ENCODE peak calls at places on chromosome 9, in six cellular contexts. S, M, C, L, D and P are unnamed samples.
A peak's percentile ranks its signal among the peaks of the same experiment; 100 is the strongest.

GRCh38 chr9:113293285-113293874 is 9.8 kb downstream of the RNF183 start:
- DNase-seq in S (no peak), M (no peak), C (no peak), L (no peak), D (no peak), P (no peak)

GRCh38 chr9:133505186-133505830 is 19.5 kb downstream of the MYMK start:
- DNase-seq in S (no peak), M (peak; percentile 36), C (no peak), L (no peak), D (no peak), P (no peak)

GRCh38 chr9:132795511-132796303 is 82.4 kb downstream of the AK8 start:
- DNase-seq in S (no peak), M (no peak), C (no peak), L (no peak), D (no peak), P (no peak)

GRCh38 chr9:38651400-38652042 is 31.1 kb upstream of the ANKRD18A start:
- DNase-seq in S (no peak), M (no peak), C (no peak), L (no peak), D (no peak), P (no peak)

GRCh38 chr9:88922091-88922490 is 69.2 kb upstream of the S1PR3 start:
- DNase-seq in S (no peak), M (no peak), C (no peak), L (no peak), D (no peak), P (no peak)

GRCh38 chr9:110995511-110996340 is 42.5 kb downstream of the LPAR1 start:
- DNase-seq in S (no peak), M (no peak), C (no peak), L (no peak), D (no peak), P (no peak)

GRCh38 chr9:123438321-123438720 is 82.3 kb downstream of the CRB2 start:
- DNase-seq in S (no peak), M (no peak), C (no peak), L (no peak), D (no peak), P (no peak)

GRCh38 chr9:116154976-116155699 is 1.5 kb downstream of the PAPPA start:
- DNase-seq in S (no peak), M (peak; percentile 39), C (no peak), L (no peak), D (no peak), P (peak; percentile 54)

GRCh38 chr9:75239176-75239575 is 150.9 kb downstream of the OSTF1 start:
- DNase-seq in S (no peak), M (no peak), C (peak; percentile 55), L (no peak), D (no peak), P (peak; percentile 35)

GRCh38 chr9:133861103-133861502 is 123.0 kb upstream of the SARDH start:
- DNase-seq in S (no peak), M (no peak), C (no peak), L (no peak), D (no peak), P (no peak)

GRCh38 chr9:128901379-128901778 is 19.4 kb upstream of the PHYHD1 start:
- DNase-seq in S (no peak), M (no peak), C (no peak), L (no peak), D (no peak), P (no peak)

GRCh38 chr9:128898382-128898781 is 16.4 kb downstream of the LRRC8A start:
- DNase-seq in S (no peak), M (no peak), C (no peak), L (no peak), D (no peak), P (no peak)

GRCh38 chr9:128899566-128900322 is 17.8 kb downstream of the LRRC8A start:
- DNase-seq in S (no peak), M (no peak), C (no peak), L (no peak), D (no peak), P (no peak)

GRCh38 chr9:128901822-128902221 is 19.0 kb upstream of the PHYHD1 start:
- DNase-seq in S (no peak), M (no peak), C (no peak), L (no peak), D (no peak), P (no peak)

DNA sequence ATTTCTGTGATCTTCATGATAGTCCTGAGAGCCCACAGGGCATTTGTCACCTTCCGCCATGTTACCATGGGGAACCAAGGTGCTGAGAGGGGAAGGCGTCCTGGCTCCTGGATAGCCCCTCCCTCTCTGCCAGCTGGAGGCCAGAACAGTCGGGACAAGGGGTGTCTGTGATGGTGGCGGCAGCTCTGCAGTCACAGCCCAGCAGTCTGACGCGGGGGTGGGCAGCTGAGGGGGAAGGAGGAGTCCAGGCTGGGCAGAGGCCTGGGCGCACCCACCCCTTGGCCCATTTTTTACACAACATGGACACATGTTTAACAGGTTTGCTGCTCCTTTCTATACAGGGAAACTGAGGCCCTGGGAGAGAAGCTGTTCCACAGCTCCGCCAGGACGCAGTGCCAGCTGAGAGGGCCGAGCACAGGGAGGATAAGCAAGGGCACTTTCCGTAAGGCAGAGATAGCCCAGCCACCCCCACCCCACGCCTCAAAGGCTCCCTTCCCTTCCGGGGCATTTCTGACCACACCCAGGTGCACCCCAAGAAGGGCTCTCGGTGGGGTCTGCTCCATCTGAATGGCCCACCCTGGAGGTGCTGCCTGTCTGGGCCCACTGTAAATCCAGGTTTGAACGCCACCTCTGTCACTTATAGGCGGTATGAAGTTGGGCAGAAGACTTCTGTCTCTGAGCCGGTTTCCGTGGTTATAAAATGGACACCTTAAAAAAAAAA is 17.1 kb downstream of the LRRC8A start:
- DNase-seq in S (no peak), M (no peak), C (no peak), L (no peak), D (no peak), P (no peak)
- H3K27ac ChIP-seq in S (peak overlapping the region; percentile 82), M (no peak overlapping the region), C (peak overlapping the region; percentile 63), L (peak overlapping the region; percentile 37), D (peak overlapping the region; percentile 51), P (no peak overlapping the region)

DNA sequence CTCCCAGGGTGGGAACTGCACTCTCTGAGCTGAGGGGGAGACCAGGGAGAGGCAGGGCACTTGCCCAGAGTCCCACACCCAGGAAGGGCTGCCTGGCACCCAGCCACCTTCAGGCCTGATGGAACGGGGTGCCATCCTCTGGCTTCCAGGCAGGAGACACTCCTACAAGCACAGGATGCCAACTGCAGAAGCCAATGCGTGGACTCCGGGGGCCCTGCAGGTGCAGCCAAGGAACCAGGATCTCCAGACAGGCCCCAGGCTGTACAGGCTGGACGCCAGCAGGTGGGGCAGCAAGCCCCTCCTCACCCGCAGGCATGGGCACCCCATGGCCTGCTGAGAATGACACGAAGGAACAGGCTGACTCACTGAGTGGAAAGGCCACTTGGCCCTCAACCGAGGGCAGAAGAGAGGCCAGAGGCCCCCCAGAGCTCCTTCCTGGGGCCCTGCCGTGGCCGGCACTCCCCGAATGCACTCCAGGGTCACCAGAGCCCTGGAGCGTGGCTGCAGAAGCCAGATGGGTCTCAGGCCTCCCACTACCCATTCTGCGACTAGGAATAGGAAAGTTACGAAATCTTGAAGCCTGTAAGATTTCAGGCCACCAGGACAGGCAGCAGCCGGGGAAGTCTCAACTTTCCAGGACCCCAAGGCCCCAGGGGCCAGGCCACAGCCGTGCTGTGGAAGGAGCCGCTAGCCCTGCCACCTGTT is 15.7 kb downstream of the NACC2 start:
- DNase-seq in S (no peak), M (peak; percentile 38), C (no peak), L (peak; percentile 78), D (no peak), P (no peak)
- TF ChIP-seq POLR2AphosphoS5 in S (no peak), M (no peak), C (no peak), L (no peak), D (no peak), P (no peak)

DNA sequence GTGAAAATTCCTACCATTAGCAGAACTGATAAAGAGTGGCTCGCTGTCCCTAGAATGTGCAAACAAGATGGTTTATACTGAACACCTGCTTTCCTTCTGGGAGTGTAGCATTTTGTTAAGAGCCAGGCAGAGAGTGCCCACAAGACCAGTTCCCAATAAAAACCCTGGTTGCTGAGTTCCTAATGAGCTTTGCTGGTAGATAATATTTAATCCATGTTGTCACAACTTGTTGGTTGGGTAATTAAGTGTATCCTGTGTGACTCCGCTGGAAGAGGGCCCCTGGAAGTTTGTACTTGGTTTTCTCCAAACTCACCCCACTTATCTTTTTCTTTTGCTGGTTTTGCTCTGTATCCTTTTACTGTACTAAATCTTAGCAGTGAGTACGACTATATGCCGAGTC is 39.6 kb upstream of the GOLGA1 start:
- DNase-seq in S (no peak), M (no peak), C (no peak), L (no peak), D (no peak), P (no peak)
- H3K27me3 ChIP-seq in S (no peaks in the 10 kb centered on the region), M (no peaks in the 10 kb centered on the region), C (no peaks in the 10 kb centered on the region), L (no peaks in the 10 kb centered on the region), D (no peaks in the 10 kb centered on the region), P (no peaks in the 10 kb centered on the region)

GRCh38 chr9:99720455-99721050 is 101.1 kb upstream of the NR4A3 start:
- DNase-seq in S (no peak), M (no peak), C (no peak), L (no peak), D (no peak), P (no peak)
- H3K27ac ChIP-seq in S (peak overlapping the region; percentile 54), M (no peak overlapping the region), C (no peak overlapping the region), L (peak overlapping the region; percentile 16), D (no peak overlapping the region), P (no peak overlapping the region)

GRCh38 chr9:115146581-115147021 is 28.6 kb upstream of the TNC start:
- DNase-seq in S (no peak), M (no peak), C (no peak), L (peak; percentile 87), D (peak; percentile 6), P (no peak)
- TF ChIP-seq POLR2AphosphoS5 in S (no peak), M (peak; percentile 69), C (peak; percentile 51), L (peak; percentile 98), D (peak; percentile 71), P (no peak)

GRCh38 chr9:126520453-126520852 is 93.3 kb upstream of the LMX1B start:
- DNase-seq in S (no peak), M (no peak), C (no peak), L (no peak), D (no peak), P (no peak)

GRCh38 chr9:126521551-126521950 is 92.2 kb upstream of the LMX1B start:
- DNase-seq in S (no peak), M (no peak), C (no peak), L (no peak), D (no peak), P (no peak)

GRCh38 chr9:126521089-126521488 is 92.6 kb upstream of the LMX1B start:
- DNase-seq in S (no peak), M (no peak), C (no peak), L (peak; percentile 48), D (no peak), P (no peak)

GRCh38 chr9:126518763-126519162 is 95.0 kb upstream of the LMX1B start:
- DNase-seq in S (no peak), M (no peak), C (no peak), L (no peak), D (no peak), P (no peak)

GRCh38 chr9:126519660-126520425 is 93.9 kb upstream of the LMX1B start:
- DNase-seq in S (no peak), M (no peak), C (no peak), L (peak; percentile 52), D (no peak), P (no peak)
- H3K27me3 ChIP-seq in S (peaks cover 11% of the 10 kb centered on the region), M (peaks cover 19% of the 10 kb centered on the region), C (peaks cover 85% of the 10 kb centered on the region), L (peaks cover 100% of the 10 kb centered on the region), D (peaks cover 8% of the 10 kb centered on the region), P (peaks cover 6% of the 10 kb centered on the region)